ENCODE peak calls at places on chromosomes 7 and 10, in four cellular contexts. Q is stimulated activated CD4-positive, alpha-beta T cell treated with anti-CD3 and anti-CD28 coated beads, Interleukin-4, amount 100 ng/mL, for 1 hour; H is activated T-cell treated with anti-CD3 and anti-CD28 coated beads, Interleukin-2, amount 50 U/mL, for 72 hours; J is HEK293T. P is an unnamed sample.
A peak's percentile ranks its signal among the peaks of the same experiment; 100 is the strongest.

GRCh38 chr7:142754681-142755575 is 5.7 kb downstream of the PRSS1 start:
- DNase-seq in Q (no peak), H (no peak), J (no peak), P (no peak)

GRCh38 chr10:11631890-11632587 is 20.6 kb upstream of the USP6NL start:
- DNase-seq in Q (no peak), H (peak; percentile 52), J (no peak), P (peak; percentile 62)

GRCh38 chr10:76523798-76524231 is 1092.4 kb downstream of the LRMDA start:
- DNase-seq in Q (no peak), H (no peak), J (no peak), P (no peak)

GRCh38 chr7:137395425-137395824 is 51.9 kb upstream of the PTN start:
- DNase-seq in Q (no peak), H (no peak), J (no peak), P (no peak)

GRCh38 chr10:115624448-115624847 is 531.3 kb downstream of the ATRNL1 start:
- DNase-seq in Q (no peak), H (no peak), J (no peak), P (no peak)

GRCh38 chr10:86483664-86484063 is 37.9 kb downstream of the WAPL start:
- DNase-seq in Q (no peak), H (no peak), J (no peak), P (no peak)

GRCh38 chr10:75932921-75933320 is 501.5 kb downstream of the LRMDA start:
- DNase-seq in Q (no peak), H (no peak), J (no peak), P (no peak)

GRCh38 chr10:76115471-76116155 is 684.2 kb downstream of the LRMDA start:
- DNase-seq in Q (no peak), H (no peak), J (no peak), P (no peak)

GRCh38 chr7:139424004-139424403 is 59.5 kb downstream of the KLRG2 start:
- DNase-seq in Q (no peak), H (no peak), J (no peak), P (no peak)

GRCh38 chr10:111323567-111323966 is 246.7 kb downstream of the ADRA2A start:
- DNase-seq in Q (no peak), H (no peak), J (no peak), P (no peak)

GRCh38 chr10:128092454-128092853 is 33.8 kb downstream of the MKI67 start:
- DNase-seq in Q (no peak), H (no peak), J (no peak), P (no peak)

GRCh38 chr10:43069597-43069996 is 7.3 kb upstream of the RET start:
- DNase-seq in Q (no peak), H (no peak), J (no peak), P (no peak)

GRCh38 chr7:16660702-16661464 is 14.9 kb downstream of the BZW2 start:
- DNase-seq in Q (no peak), H (no peak), J (no peak), P (no peak)

GRCh38 chr7:85457911-85458310 is 271.1 kb upstream of the SEMA3D start:
- DNase-seq in Q (no peak), H (no peak), J (no peak), P (no peak)

GRCh38 chr10:21705828-21706176 is 171.8 kb downstream of the MLLT10 start:
- DNase-seq in Q (no peak), H (no peak), J (no peak), P (no peak)

GRCh38 chr7:130152270-130153141 is 52.7 kb downstream of the TMEM209 start:
- DNase-seq in Q (no peak), H (peak; percentile 28), J (no peak), P (no peak)

GRCh38 chr7:157475095-157475494 is 138.3 kb downstream of the DNAJB6 start:
- DNase-seq in Q (no peak), H (no peak), J (no peak), P (no peak)

GRCh38 chr7:46839651-46840050 is 742.3 kb downstream of the TNS3 start:
- DNase-seq in Q (no peak), H (no peak), J (no peak), P (no peak)

GRCh38 chr10:1404953-1405260 is 332.4 kb downstream of the ADARB2 start:
- DNase-seq in Q (no peak), H (no peak), J (no peak), P (no peak)

GRCh38 chr7:21142081-21142480 is 285.8 kb upstream of the SP4 start:
- DNase-seq in Q (no peak), H (no peak), J (no peak), P (no peak)

GRCh38 chr10:116385994-116386809 is 41.4 kb upstream of the PNLIPRP3 start:
- DNase-seq in Q (no peak), H (no peak), J (peak; percentile 20), P (no peak)

GRCh38 chr7:68724965-68725364 is 873.3 kb upstream of the AUTS2 start:
- DNase-seq in Q (no peak), H (no peak), J (no peak), P (no peak)

GRCh38 chr7:90973146-90973545 is 291.1 kb upstream of the FZD1 start:
- DNase-seq in Q (no peak), H (no peak), J (no peak), P (no peak)

GRCh38 chr7:41881313-41882130 is 178.6 kb upstream of the INHBA start:
- DNase-seq in Q (peak; percentile 72), H (peak; percentile 87), J (no peak), P (peak; percentile 84)

GRCh38 chr10:129993621-129994020 is 29.5 kb upstream of the EBF3 start:
- DNase-seq in Q (no peak), H (no peak), J (no peak), P (no peak)

GRCh38 chr10:4316166-4316810 is 509.7 kb upstream of the AKR1E2 start:
- DNase-seq in Q (no peak), H (no peak), J (no peak), P (no peak)

GRCh38 chr7:141585592-141586510 is 34.6 kb downstream of the AGK start:
- DNase-seq in Q (no peak), H (peak; percentile 68), J (no peak), P (no peak)

GRCh38 chr7:141699860-141700259 is 2.1 kb downstream of the DENND11 start:
- DNase-seq in Q (no peak), H (no peak), J (no peak), P (no peak)

GRCh38 chr10:69506834-69507643 is 55.8 kb downstream of the TSPAN15 start:
- DNase-seq in Q (no peak), H (no peak), J (no peak), P (no peak)

GRCh38 chr7:142901426-142902259 is 16.1 kb upstream of the TRPV6 start:
- DNase-seq in Q (no peak), H (no peak), J (no peak), P (no peak)

P was measured in activated naive CD4-positive, alpha-beta T cell treated with anti-CD3 and anti-CD28 coated beads, Interleukin-2, amount 10 ng/mL, durations not matched to agents 7 days and 5 days.